ENCODE peak calls at places on chromosome 14, in eight cellular contexts. W is GM20000, R is tibial nerve, S is type B pancreatic cell, M is PC-3, N is psoas muscle, K is neural crest cell, H is body of pancreas. C is an unnamed sample.

GRCh38 chr14:74531467-74531866 is 37.9 kb downstream of the ISCA2 start:
- DNase-seq in K (no peak), N (no peak), R (no peak), S (no peak), W (no peak), H (no peak), M (peak), C (no peak)

GRCh38 chr14:102883028-102883953 is 39.2 kb upstream of the AMN start:
- DNase-seq in S (no peak), W (no peak), R (no peak), N (no peak), K (no peak), M (no peak), H (no peak), C (no peak)

GRCh38 chr14:73752297-73752992 is 38.3 kb upstream of the PNMA1 start:
- DNase-seq in M (peak), S (no peak), R (no peak), N (peak), H (peak), K (no peak), W (peak), C (peak)

GRCh38 chr14:67820428-67820881 is 876 bp downstream of the RAD51B start:
- DNase-seq in K (no peak), R (no peak), N (no peak), S (no peak), H (peak), W (no peak), M (peak), C (no peak)

GRCh38 chr14:52080817-52081755 is 12.2 kb upstream of the NID2 start:
- DNase-seq in N (no peak), R (no peak), W (no peak), M (peak), K (no peak), H (no peak), S (no peak), C (peak)

GRCh38 chr14:63875311-63875710 is 22.5 kb downstream of the SYNE2 start:
- DNase-seq in M (peak), W (no peak), H (peak), K (no peak), S (no peak), R (no peak), N (no peak), C (no peak)

GRCh38 chr14:51954657-51955056 is 34.7 kb upstream of the RTRAF start:
- DNase-seq in H (no peak), R (no peak), S (no peak), M (peak), K (no peak), N (no peak), W (no peak), C (no peak)

GRCh38 chr14:73234586-73235394 is 2.5 kb upstream of the PAPLN start:
- DNase-seq in N (no peak), K (no peak), M (no peak), H (no peak), W (no peak), S (no peak), R (no peak), C (no peak)

GRCh38 chr14:54225457-54225856 is 171.3 kb upstream of the CDKN3 start:
- DNase-seq in H (no peak), S (no peak), K (no peak), M (no peak), R (no peak), N (no peak), W (no peak), C (no peak)

GRCh38 chr14:93343797-93344196 is 3.2 kb upstream of the COX8C start:
- DNase-seq in S (no peak), H (no peak), N (no peak), M (no peak), R (no peak), W (no peak), K (no peak), C (no peak)

GRCh38 chr14:23618415-23618988 is 17.7 kb upstream of the DHRS2 start:
- DNase-seq in H (no peak), N (no peak), W (no peak), K (no peak), S (no peak), R (no peak), M (no peak), C (no peak)

GRCh38 chr14:44785096-44785495 is 176.7 kb downstream of the KLHL28 start:
- DNase-seq in H (no peak), W (no peak), S (no peak), R (no peak), K (no peak), N (no peak), M (no peak), C (no peak)

GRCh38 chr14:50610465-50610864 is 50.5 kb downstream of the ATL1 start:
- DNase-seq in K (no peak), H (no peak), W (no peak), S (no peak), M (no peak), R (no peak), N (no peak), C (no peak)

GRCh38 chr14:48323655-48324054 is 648.2 kb upstream of the MDGA2 start:
- DNase-seq in R (no peak), M (peak), W (no peak), H (no peak), K (no peak), N (no peak), S (no peak), C (no peak)

GRCh38 chr14:28987516-28987915 is 220.9 kb downstream of the FOXG1 start:
- DNase-seq in W (no peak), N (no peak), R (no peak), S (no peak), K (no peak), H (no peak), M (no peak), C (no peak)

GRCh38 chr14:22265319-22266140 is 323.5 kb downstream of the DAD1 start:
- DNase-seq in S (no peak), R (peak), W (no peak), K (no peak), H (no peak), N (no peak), M (peak), C (no peak)

GRCh38 chr14:105146976-105147700 is 21.4 kb downstream of the JAG2 start:
- DNase-seq in M (no peak), S (no peak), K (no peak), N (no peak), H (no peak), W (no peak), R (no peak), C (no peak)

GRCh38 chr14:94029250-94029649 is 3.1 kb downstream of the OTUB2 start:
- DNase-seq in M (no peak), K (no peak), S (no peak), R (no peak), N (no peak), W (no peak), H (peak), C (no peak)

GRCh38 chr14:65495196-65495595 is 82.7 kb downstream of the FUT8 start:
- DNase-seq in W (no peak), M (peak), H (no peak), K (no peak), R (no peak), N (no peak), S (no peak), C (no peak)

GRCh38 chr14:68245146-68246073 is 425.8 kb downstream of the RAD51B start:
- DNase-seq in W (no peak), N (peak), R (peak), S (no peak), H (peak), M (no peak), K (no peak), C (peak)

GRCh38 chr14:53338192-53338591 is 185.1 kb upstream of the DDHD1 start:
- DNase-seq in W (no peak), S (no peak), K (no peak), R (no peak), N (no peak), H (no peak), M (peak), C (no peak)

GRCh38 chr14:101088395-101088667 is 184.8 kb upstream of the RTL1 start:
- DNase-seq in M (no peak), S (no peak), N (no peak), W (no peak), K (no peak), H (no peak), R (no peak), C (no peak)

GRCh38 chr14:63759454-63759853 is 31.6 kb upstream of the SGPP1 start:
- DNase-seq in H (no peak), R (no peak), S (no peak), K (no peak), W (peak), M (no peak), N (no peak), C (no peak)

GRCh38 chr14:94213741-94214140 is 39.6 kb downstream of the PPP4R4 start:
- DNase-seq in S (no peak), R (no peak), K (no peak), W (no peak), M (no peak), H (no peak), N (no peak), C (no peak)

GRCh38 chr14:65065719-65066118 is 36.6 kb downstream of the MAX start:
- DNase-seq in K (no peak), R (no peak), S (no peak), M (peak), H (no peak), N (no peak), W (no peak), C (no peak)

GRCh38 chr14:36271939-36272907 is 48.2 kb downstream of the MBIP start:
- DNase-seq in M (no peak), K (no peak), R (no peak), H (no peak), N (no peak), W (peak), S (no peak), C (no peak)

GRCh38 chr14:61321385-61322010 is at the start of gene PRKCH:
- DNase-seq in S (peak), W (peak), M (peak), H (peak), R (peak), N (peak), K (peak), C (peak)

GRCh38 chr14:31505411-31505810 is 17.6 kb upstream of the GPR33 start:
- DNase-seq in S (no peak), R (no peak), M (no peak), W (no peak), N (no peak), H (no peak), K (no peak), C (no peak)

GRCh38 chr14:75448209-75448608 is 20.4 kb downstream of the JDP2 start:
- DNase-seq in N (no peak), K (no peak), M (no peak), R (no peak), W (no peak), H (no peak), S (no peak), C (no peak)

GRCh38 chr14:89429206-89430091 is 12.4 kb upstream of the FOXN3 start:
- DNase-seq in S (no peak), H (no peak), M (no peak), K (no peak), N (no peak), R (no peak), W (no peak), C (peak)

GRCh38 chr14:105849933-105850626 is 323.7 kb downstream of the TMEM121 start:
- DNase-seq in K (no peak), R (no peak), H (no peak), M (no peak), S (no peak), W (peak), N (no peak), C (no peak)

GRCh38 chr14:21913759-21914158 is 240.1 kb upstream of the OR4E1 start:
- DNase-seq in N (peak), R (peak), H (peak), M (peak), W (peak), S (no peak), K (peak), C (peak)

GRCh38 chr14:72523397-72524157 is 370.3 kb downstream of the DPF3 start:
- DNase-seq in M (no peak), K (no peak), N (no peak), H (peak), S (no peak), W (no peak), R (peak), C (no peak)

GRCh38 chr14:70317969-70318634 is 41.4 kb downstream of the COX16 start:
- DNase-seq in S (no peak), W (peak), R (no peak), N (no peak), K (peak), M (peak), H (peak), C (no peak)

GRCh38 chr14:73248294-73248868 is 11.1 kb downstream of the PAPLN start:
- DNase-seq in R (no peak), M (peak), W (no peak), H (no peak), K (no peak), N (no peak), S (no peak), C (no peak)

GRCh38 chr14:23061995-23062394 is 4.7 kb upstream of the CDH24 start:
- DNase-seq in R (peak), M (peak), N (peak), H (peak), S (no peak), K (no peak), W (no peak), C (peak)

DNA sequence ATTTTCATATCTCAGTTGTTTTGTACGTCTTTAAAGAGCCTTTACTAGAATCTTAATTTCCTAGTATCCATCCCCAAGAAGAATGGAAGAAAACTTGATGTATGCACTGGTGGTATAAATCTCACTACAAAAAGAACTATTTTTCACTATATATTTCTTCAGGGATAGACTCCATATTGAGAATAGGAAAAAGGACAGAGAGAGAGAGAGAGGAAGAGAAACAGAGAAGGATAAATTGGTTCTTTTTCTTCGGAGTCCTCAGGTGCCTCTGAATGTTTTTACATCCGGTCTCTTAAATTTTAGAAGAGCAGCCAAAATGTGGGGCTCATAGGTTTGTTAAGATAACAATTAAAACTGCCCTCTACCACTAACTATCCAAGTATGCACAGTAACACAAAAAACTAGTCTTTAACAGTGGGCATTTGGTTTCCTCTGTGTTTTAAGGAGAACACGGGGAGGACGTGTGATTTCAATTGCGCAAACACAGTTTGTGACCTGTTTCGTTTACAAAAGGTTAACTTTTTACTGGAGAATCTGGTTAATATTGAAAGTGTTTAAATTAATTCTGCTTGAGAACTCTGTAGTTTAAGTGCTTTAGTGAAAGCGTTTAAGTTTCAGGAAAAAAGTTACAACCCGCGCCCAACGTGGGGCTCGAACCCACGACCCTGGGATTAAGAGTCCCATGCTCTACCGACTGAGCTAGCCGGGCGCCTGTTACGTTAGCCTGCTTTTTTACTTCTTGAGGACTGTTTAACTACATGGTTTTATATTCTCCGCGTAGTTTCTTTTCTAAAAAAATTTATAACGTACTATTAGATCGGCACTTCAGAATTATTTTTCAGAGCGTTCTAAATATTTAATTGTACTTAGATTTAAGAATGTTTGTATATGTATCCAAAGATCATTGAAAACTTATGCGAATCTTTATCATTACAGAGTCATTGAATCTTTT is 5.1 kb upstream of the PSMA3 start:
- DNase-seq in H (peak), K (peak), M (peak), R (peak), S (peak), N (peak), W (peak), C (peak)
- TF ChIP-seq CTCF in H (no peak), K (no peak), M (no peak), R (no peak), S (no peak), N (no peak), W (no peak), C (no peak)

DNA sequence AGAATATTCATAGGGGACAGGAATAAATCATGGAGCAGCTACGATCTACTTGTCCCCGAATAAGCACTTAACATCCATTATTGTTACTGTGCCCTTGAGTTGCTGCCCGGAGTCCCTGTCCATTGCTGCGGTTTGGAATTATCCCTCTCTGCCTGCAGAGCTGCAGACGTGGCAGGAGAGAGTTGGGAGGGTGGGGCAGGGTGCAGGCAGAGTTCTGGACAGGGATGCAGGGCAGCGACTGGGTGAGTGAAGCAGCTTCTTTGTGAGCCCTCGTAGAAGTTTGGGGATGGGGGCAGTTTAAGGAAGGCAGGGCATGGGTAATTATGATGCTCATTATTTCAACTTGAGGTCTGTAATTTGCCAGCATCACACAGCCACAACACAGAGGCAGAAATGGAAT is 52.6 kb upstream of the STON2 start:
- DNase-seq in H (no peak), W (no peak), N (no peak), M (no peak), K (no peak), S (no peak), R (no peak), C (no peak)
- TF ChIP-seq CTCF in H (no peak), W (no peak), N (no peak), M (no peak), K (no peak), S (no peak), R (no peak), C (no peak)

GRCh38 chr14:96148631-96149030 is 56.0 kb upstream of the BDKRB2 start:
- DNase-seq in S (peak), H (no peak), W (no peak), R (no peak), M (no peak), N (no peak), K (no peak), C (no peak)

GRCh38 chr14:96153003-96153402 is 51.6 kb upstream of the BDKRB2 start:
- DNase-seq in M (no peak), S (no peak), N (no peak), K (no peak), R (no peak), W (no peak), H (no peak), C (no peak)

GRCh38 chr14:96150214-96150613 is 54.4 kb upstream of the BDKRB2 start:
- DNase-seq in N (no peak), W (no peak), S (no peak), R (no peak), K (no peak), M (no peak), H (no peak), C (no peak)

GRCh38 chr14:96149131-96149530 is 55.5 kb upstream of the BDKRB2 start:
- DNase-seq in S (peak), M (no peak), H (no peak), N (no peak), R (no peak), K (no peak), W (no peak), C (no peak)

DNA sequence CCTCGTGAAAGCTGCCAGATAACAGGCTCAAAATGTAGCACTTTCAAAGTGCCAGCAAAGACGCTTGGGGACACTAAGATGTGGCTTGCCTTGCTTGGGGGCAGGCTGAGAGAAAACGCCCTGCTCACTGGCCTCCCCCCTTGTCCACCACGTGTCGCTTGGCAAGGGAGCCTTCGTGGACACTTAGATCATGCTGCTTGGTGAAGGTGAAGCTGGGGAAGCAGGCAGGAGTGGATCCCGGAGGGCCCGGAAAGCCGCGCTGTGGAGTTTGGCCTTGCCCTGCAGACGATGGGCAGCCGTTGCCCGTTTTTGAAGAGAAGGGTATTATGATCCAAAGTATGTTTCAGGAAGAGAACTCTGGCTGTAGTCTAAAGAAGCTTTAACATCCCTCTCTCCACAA is 53.4 kb upstream of the BDKRB2 start:
- DNase-seq in M (no peak), W (no peak), N (no peak), S (peak), R (no peak), H (no peak), K (no peak), C (no peak)
- TF ChIP-seq CTCF in M (no peak), W (no peak), N (no peak), S (no peak), R (no peak), H (no peak), K (no peak), C (no peak)

GRCh38 chr14:104001003-104001402 is 58.7 kb upstream of the RD3L start:
- DNase-seq in K (no peak), S (no peak), W (no peak), M (peak), R (no peak), N (no peak), H (no peak), C (no peak)
- TF ChIP-seq CTCF in K (peak), S (peak), W (no peak), M (peak), R (no peak), N (no peak), H (no peak), C (no peak)

C was measured in uterus.